ENCODE peak calls at places on chromosomes 6 and 20, in six cellular contexts. T is A549, C is GM12878, M is endothelial cell of umbilical vein, L is HepG2, A is K562. B is an unnamed sample.
A peak's percentile ranks its signal among the peaks of the same experiment; 100 is the strongest.

GRCh38 chr6:152428126-152428525 is 209.0 kb downstream of the SYNE1 start:
- DNase-seq in A (no peak), L (no peak), C (no peak), T (no peak), M (no peak), B (no peak)

GRCh38 chr6:157770946-157771345 is 52.1 kb upstream of the SNX9 start:
- DNase-seq in A (no peak), M (peak; percentile 32), T (no peak), L (no peak), C (no peak), B (no peak)

GRCh38 chr6:106922626-106923025 is 51.9 kb downstream of the CD24 start:
- DNase-seq in C (no peak), L (no peak), A (no peak), T (no peak), M (no peak), B (no peak)

GRCh38 chr6:42197574-42198362 is 3.0 kb upstream of the GUCA1B start:
- DNase-seq in A (peak; percentile 95), T (peak; percentile 68), L (peak; percentile 81), C (no peak), M (peak; percentile 49), B (peak; percentile 57)

GRCh38 chr6:111382476-111383294 is 100.3 kb downstream of the REV3L start:
- DNase-seq in M (no peak), T (no peak), C (no peak), L (no peak), A (no peak), B (no peak)

GRCh38 chr20:57389695-57390603 is 1.2 kb upstream of the RBM38 start:
- DNase-seq in L (no peak), M (peak; percentile 43), T (no peak), C (no peak), A (peak; percentile 73), B (peak; percentile 40)

GRCh38 chr6:43076928-43077809 is 1.1 kb downstream of the PTK7 start:
- DNase-seq in A (no peak), T (no peak), C (no peak), L (peak; percentile 50), M (no peak), B (no peak)

GRCh38 chr6:106181664-106182418 is 95.7 kb downstream of the PRDM1 start:
- DNase-seq in L (no peak), M (no peak), A (no peak), T (peak; percentile 17), C (peak; percentile 40), B (no peak)

GRCh38 chr6:30136570-30137286 is 788 bp downstream of the TRIM40 start:
- DNase-seq in A (no peak), L (no peak), C (no peak), M (no peak), T (no peak), B (peak; percentile 23)

GRCh38 chr20:18666803-18667460 is 79.1 kb downstream of the DTD1 start:
- DNase-seq in M (no peak), C (no peak), A (no peak), T (no peak), L (no peak), B (no peak)

GRCh38 chr6:22320750-22321149 is 23.9 kb upstream of the PRL start:
- DNase-seq in L (peak; percentile 2), C (no peak), T (peak; percentile 67), A (no peak), M (peak; percentile 79), B (no peak)

GRCh38 chr20:47544240-47544639 is 42.6 kb downstream of the NCOA3 start:
- DNase-seq in L (no peak), T (no peak), A (no peak), M (no peak), C (no peak), B (no peak)

GRCh38 chr6:110528051-110528929 is 51.9 kb upstream of the SLC22A16 start:
- DNase-seq in T (peak; percentile 49), M (peak; percentile 91), A (peak; percentile 70), C (peak; percentile 28), L (peak; percentile 62), B (peak; percentile 76)

GRCh38 chr6:34791164-34791841 is 580 bp upstream of the BLTP3A start:
- DNase-seq in T (peak; percentile 49), M (no peak), L (peak; percentile 62), C (no peak), A (peak; percentile 81), B (peak; percentile 85)

DNA sequence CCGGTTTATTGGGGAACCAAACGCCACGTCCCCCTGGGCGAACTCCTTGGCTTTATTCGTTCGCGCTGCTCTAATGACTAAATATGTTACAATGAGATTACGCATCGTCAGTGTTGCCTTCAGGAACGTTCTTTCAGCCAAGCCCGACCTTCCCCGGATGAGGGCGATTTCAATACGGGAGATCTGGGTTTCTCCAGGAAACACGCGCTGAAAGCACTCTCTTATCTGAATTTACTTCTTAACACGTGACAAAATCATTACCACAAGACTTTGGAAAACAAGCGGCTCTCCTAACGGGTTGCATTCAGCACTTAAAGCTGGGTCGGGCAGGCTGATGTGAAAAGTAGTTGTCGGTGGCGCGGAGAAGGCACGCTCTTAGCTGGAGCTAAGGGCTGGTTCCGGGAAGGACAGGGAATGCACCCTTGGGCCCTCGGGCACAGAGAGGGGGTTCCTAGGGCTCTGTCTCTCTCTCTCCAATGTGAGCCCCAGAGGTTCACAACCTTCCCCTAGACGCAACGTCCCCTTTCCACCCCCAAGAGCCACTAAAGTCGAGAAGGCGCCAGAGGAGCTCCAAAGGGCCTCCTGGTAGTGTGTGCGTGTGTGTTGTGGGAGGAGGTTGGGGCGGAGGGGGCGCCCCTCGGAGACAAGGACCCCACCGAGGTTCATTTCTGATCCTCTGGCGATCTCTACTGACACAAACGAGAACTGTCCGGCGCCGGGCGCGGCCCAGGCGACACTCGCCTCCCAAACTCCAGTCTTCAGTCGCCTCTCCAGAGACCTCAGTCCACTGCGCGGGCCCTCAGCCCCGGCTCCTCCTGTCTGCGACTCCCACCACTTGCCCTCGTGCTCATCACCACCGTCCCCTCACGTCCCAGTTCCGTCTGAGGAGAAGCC is 7.1 kb upstream of the NKX2-2 start:
- DNase-seq in A (no peak), C (no peak), M (no peak), L (no peak), T (no peak), B (no peak)
- TF ChIP-seq MAX in A (no peak), C (no peak), M (no peak), L (no peak), T (no peak), B (no peak)

DNA sequence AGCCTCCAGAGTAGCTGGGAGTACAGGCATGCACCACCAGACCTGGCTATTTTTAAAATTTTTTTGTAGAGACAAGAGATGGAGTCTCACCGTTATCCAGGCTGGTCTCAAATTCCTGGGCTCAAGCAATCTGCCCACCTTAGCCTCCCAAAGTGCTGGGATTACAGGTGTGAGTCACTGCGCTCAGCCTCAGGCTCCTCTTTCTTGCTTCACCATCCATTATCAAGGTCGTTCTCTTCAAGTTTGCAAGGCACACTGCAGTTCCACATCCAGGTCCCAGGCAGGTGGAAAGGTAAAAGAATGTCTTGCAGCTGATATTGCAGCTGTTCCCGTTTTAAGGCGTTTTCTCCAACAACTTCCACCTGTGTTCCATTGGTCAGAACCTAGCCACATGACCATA is 51.9 kb downstream of the PCNA start:
- DNase-seq in M (no peak), T (no peak), A (no peak), L (no peak), C (no peak), B (no peak)
- TF ChIP-seq MYC in M (no peak), T (no peak), A (no peak), L (no peak), C (no peak), B (no peak)

GRCh38 chr6:170044836-170045562 is 245.9 kb downstream of the DLL1 start:
- DNase-seq in T (no peak), L (no peak), C (no peak), A (no peak), M (no peak), B (no peak)

GRCh38 chr6:170045563-170045960 is 245.3 kb downstream of the DLL1 start:
- DNase-seq in C (no peak), T (no peak), M (no peak), A (no peak), L (no peak), B (no peak)

GRCh38 chr6:170042596-170043118 is 248.2 kb downstream of the DLL1 start:
- DNase-seq in L (no peak), C (no peak), A (no peak), M (no peak), T (no peak), B (no peak)

GRCh38 chr6:170043150-170043819 is 247.6 kb downstream of the DLL1 start:
- DNase-seq in A (no peak), L (no peak), M (no peak), C (no peak), T (no peak), B (no peak)

GRCh38 chr6:170043881-170044790 is 246.7 kb downstream of the DLL1 start:
- DNase-seq in C (no peak), L (no peak), T (no peak), A (no peak), M (no peak), B (no peak)
- TF ChIP-seq MAX in C (no peak), L (no peak), T (no peak), A (no peak), M (no peak), B (no peak)

GRCh38 chr20:8722277-8722928 is 346.5 kb upstream of the PLCB4 start:
- DNase-seq in C (peak; percentile 30), A (peak; percentile 60), M (peak; percentile 83), L (peak; percentile 83), T (peak; percentile 80), B (peak; percentile 82)
- TF ChIP-seq MYC in C (no peak), A (no peak), M (no peak), L (no peak), T (no peak), B (no peak)

GRCh38 chr6:150900049-150900448 is 34.5 kb downstream of the MTHFD1L start:
- DNase-seq in L (no peak), A (peak; percentile 39), M (no peak), T (no peak), C (no peak), B (no peak)

GRCh38 chr6:150899231-150899630 is 33.7 kb downstream of the MTHFD1L start:
- DNase-seq in C (no peak), L (no peak), M (no peak), T (no peak), A (no peak), B (no peak)

GRCh38 chr6:150897400-150897943 is 32.0 kb downstream of the MTHFD1L start:
- DNase-seq in A (no peak), L (no peak), M (no peak), T (no peak), C (peak; percentile 51), B (no peak)

GRCh38 chr6:150895898-150896632 is 30.6 kb downstream of the MTHFD1L start:
- DNase-seq in A (no peak), C (no peak), T (no peak), M (no peak), L (no peak), B (no peak)

GRCh38 chr6:150898390-150899170 is 33.1 kb downstream of the MTHFD1L start:
- DNase-seq in T (peak; percentile 24), C (peak; percentile 40), M (no peak), A (no peak), L (no peak), B (no peak)
- TF ChIP-seq MAX in T (no peak), C (no peak), M (no peak), A (no peak), L (no peak), B (no peak)

B was measured in NB4.